ENCODE peak calls at places on chromosome 2, in five cellular contexts. U is AG20443; K is activated naive CD4-positive, alpha-beta T cell; W is cerebellar nuclear complex; G is epithelial cell of prostate. O is an unnamed sample.
A peak's percentile ranks its signal among the peaks of the same experiment; 100 is the strongest.

GRCh38 chr2:156021326-156022040 is 311.0 kb downstream of the NR4A2 start:
- DNase-seq in K (no peak), W (no peak), G (peak; percentile 56), U (no peak), O (no peak)

GRCh38 chr2:44949329-44950151 is 8.0 kb downstream of the SIX3 start:
- DNase-seq in W (no peak), K (no peak), G (no peak), U (peak; percentile 68), O (peak; percentile 62)

GRCh38 chr2:112001136-112001764 is 53.8 kb upstream of the TMEM87B start:
- DNase-seq in G (no peak), K (no peak), W (no peak), U (no peak), O (no peak)

GRCh38 chr2:68188831-68189230 is 31.1 kb downstream of the PNO1 start:
- DNase-seq in K (no peak), G (no peak), W (no peak), U (no peak), O (no peak)

GRCh38 chr2:217742837-217743236 is 260.0 kb downstream of the TNS1 start:
- DNase-seq in G (no peak), W (no peak), K (no peak), U (no peak), O (no peak)

GRCh38 chr2:127612111-127612822 is 33.7 kb upstream of the GPR17 start:
- DNase-seq in W (no peak), G (no peak), U (no peak), K (no peak), O (no peak)

GRCh38 chr2:85607268-85608215 is 4.3 kb downstream of the C2orf68 start:
- DNase-seq in W (no peak), K (no peak), U (no peak), G (no peak), O (no peak)

GRCh38 chr2:28583899-28584553 is 88.2 kb downstream of the PLB1 start:
- DNase-seq in K (peak; percentile 55), U (peak; percentile 95), G (peak; percentile 82), W (no peak), O (peak; percentile 88)

GRCh38 chr2:128320609-128321420 is 2.1 kb upstream of the HS6ST1 start:
- DNase-seq in U (no peak), W (no peak), K (no peak), G (no peak), O (no peak)

GRCh38 chr2:116223912-116224311 is 1590.6 kb upstream of the DDX18 start:
- DNase-seq in U (no peak), W (no peak), K (no peak), G (no peak), O (no peak)

GRCh38 chr2:209008636-209009287 is 415.1 kb upstream of the MAP2 start:
- DNase-seq in G (no peak), U (no peak), W (no peak), K (no peak), O (no peak)

GRCh38 chr2:173204316-173204715 is 128.7 kb downstream of the MAP3K20 start:
- DNase-seq in K (no peak), G (no peak), U (no peak), W (no peak), O (no peak)

GRCh38 chr2:2662037-2662846 is 331.2 kb upstream of the MYT1L start:
- DNase-seq in K (no peak), W (peak; percentile 2), U (no peak), G (no peak), O (no peak)

GRCh38 chr2:212451786-212452200 is 86.8 kb downstream of the ERBB4 start:
- DNase-seq in W (no peak), K (no peak), U (peak; percentile 58), G (peak; percentile 43), O (peak; percentile 5)

GRCh38 chr2:71791501-71792135 is 338.3 kb downstream of the DYSF start:
- DNase-seq in U (no peak), W (no peak), K (no peak), G (no peak), O (no peak)

GRCh38 chr2:172295677-172296076 is 131.7 kb upstream of the ITGA6 start:
- DNase-seq in K (no peak), W (no peak), G (no peak), U (no peak), O (no peak)

GRCh38 chr2:212683346-212683745 is 144.7 kb upstream of the ERBB4 start:
- DNase-seq in W (no peak), U (no peak), K (no peak), G (no peak), O (no peak)

GRCh38 chr2:74982581-74982980 is 24.1 kb downstream of the POLE4 start:
- DNase-seq in U (no peak), K (no peak), W (no peak), G (no peak), O (peak; percentile 13)

GRCh38 chr2:113407446-113408099 is 29.9 kb upstream of the ZNG1B start:
- DNase-seq in W (no peak), G (no peak), U (no peak), K (no peak), O (no peak)

GRCh38 chr2:105397025-105397722 is 1.7 kb downstream of the FHL2 start:
- DNase-seq in G (no peak), W (no peak), U (peak; percentile 27), K (no peak), O (no peak)

GRCh38 chr2:239674981-239675855 is 274.4 kb upstream of the HDAC4 start:
- DNase-seq in K (no peak), G (no peak), W (no peak), U (no peak), O (no peak)

GRCh38 chr2:118954297-118955060 is 12.5 kb downstream of the MARCO start:
- DNase-seq in W (no peak), K (no peak), U (no peak), G (no peak), O (no peak)

GRCh38 chr2:135183822-135184221 is 131.7 kb downstream of the RAB3GAP1 start:
- DNase-seq in G (no peak), W (no peak), U (no peak), K (no peak), O (no peak)

GRCh38 chr2:191402966-191403565 is 157.9 kb downstream of the MYO1B start:
- DNase-seq in G (no peak), U (no peak), K (no peak), W (no peak), O (no peak)

GRCh38 chr2:74119324-74119723 is 28.4 kb downstream of the BOLA3 start:
- DNase-seq in K (no peak), W (no peak), G (no peak), U (no peak), O (peak; percentile 45)

GRCh38 chr2:240360645-240361475 is 74.6 kb upstream of the GPC1 start:
- DNase-seq in K (no peak), G (no peak), U (no peak), W (no peak), O (no peak)

GRCh38 chr2:61814761-61815160 is 39.1 kb downstream of the FAM161A start:
- DNase-seq in W (no peak), K (no peak), G (no peak), U (no peak), O (no peak)

GRCh38 chr2:7111626-7112025 is 194.4 kb downstream of the RNF144A start:
- DNase-seq in U (no peak), W (no peak), G (peak; percentile 14), K (no peak), O (no peak)

GRCh38 chr2:26528870-26529269 is 50.9 kb upstream of the OTOF start:
- DNase-seq in G (no peak), U (no peak), W (no peak), K (no peak), O (no peak)

GRCh38 chr2:53058526-53058925 is 709.1 kb upstream of the CHAC2 start:
- DNase-seq in G (peak; percentile 36), K (no peak), W (no peak), U (peak; percentile 4), O (no peak)